ENCODE peak calls at places on chromosomes 11 and 22, in five cellular contexts. D is stomach, R is spleen, I is sigmoid colon, K is breast epithelium. S is an unnamed sample.

GRCh38 chr11:11279956-11280689 is 72.9 kb downstream of the CSNK2A3 start:
- DNase-seq in D (no peak), R (peak; percentile 44), I (peak; percentile 49), K (no peak), S (no peak)

GRCh38 chr11:73227571-73228211 is 9.6 kb downstream of the P2RY2 start:
- DNase-seq in D (peak; percentile 87), R (peak; percentile 41), I (peak; percentile 44), K (peak; percentile 87), S (peak; percentile 63)

GRCh38 chr11:64340671-64341335 is 799 bp downstream of the CCDC88B start:
- DNase-seq in D (peak; percentile 61), R (peak; percentile 96), I (no peak), K (no peak), S (no peak)

GRCh38 chr11:4190519-4190918 is 95.9 kb downstream of the RRM1 start:
- DNase-seq in D (no peak), R (no peak), I (no peak), K (no peak), S (no peak)

GRCh38 chr11:134500621-134501020 is 88.6 kb upstream of the B3GAT1 start:
- DNase-seq in D (peak; percentile 22), R (no peak), I (no peak), K (peak; percentile 35), S (no peak)

GRCh38 chr22:39496131-39496838 is 5.8 kb upstream of the MIEF1 start:
- DNase-seq in D (peak; percentile 83), R (peak; percentile 89), I (peak; percentile 84), K (peak; percentile 75), S (peak; percentile 86)

GRCh38 chr11:12724301-12725046 is 50.3 kb downstream of the TEAD1 start:
- DNase-seq in D (peak; percentile 75), R (no peak), I (peak; percentile 95), K (peak; percentile 80), S (peak; percentile 81)

GRCh38 chr22:36569999-36570398 is 41.0 kb upstream of the EIF3D start:
- DNase-seq in D (no peak), R (no peak), I (no peak), K (no peak), S (no peak)

GRCh38 chr11:34308821-34309585 is 48.8 kb downstream of the ABTB2 start:
- DNase-seq in D (no peak), R (no peak), I (no peak), K (no peak), S (no peak)

GRCh38 chr11:32466279-32466915 is 31.1 kb upstream of the WT1 start:
- DNase-seq in D (peak; percentile 1), R (no peak), I (no peak), K (no peak), S (no peak)

GRCh38 chr11:23494981-23495380 is 634.7 kb upstream of the CCDC179 start:
- DNase-seq in D (no peak), R (no peak), I (no peak), K (no peak), S (no peak)

GRCh38 chr11:122822241-122822640 is 16.1 kb upstream of the CRTAM start:
- DNase-seq in D (no peak), R (no peak), I (no peak), K (no peak), S (no peak)

GRCh38 chr11:85759915-85760314 is 51.0 kb downstream of the SYTL2 start:
- DNase-seq in D (no peak), R (no peak), I (no peak), K (no peak), S (no peak)

GRCh38 chr11:95495722-95496121 is 264.7 kb upstream of the SESN3 start:
- DNase-seq in D (no peak), R (no peak), I (no peak), K (no peak), S (no peak)

GRCh38 chr11:18594999-18595749 is 4.4 kb upstream of the MISFA start:
- DNase-seq in D (no peak), R (no peak), I (no peak), K (no peak), S (no peak)
- H3K27me3 ChIP-seq in D (no peaks in the 10 kb centered on the region), R (no peaks in the 10 kb centered on the region), I (no peaks in the 10 kb centered on the region), K (no peaks in the 10 kb centered on the region), S (no peaks in the 10 kb centered on the region)

GRCh38 chr22:43424865-43425630 is 13.2 kb downstream of the MPPED1 start:
- DNase-seq in D (no peak), R (no peak), I (no peak), K (no peak), S (no peak)
- TF ChIP-seq POLR2AphosphoS5 in D (no peak), R (no peak), I (no peak), K (no peak), S (no peak)

GRCh38 chr11:118163494-118163893 is 10.9 kb upstream of the SCN4B start:
- DNase-seq in D (no peak), R (no peak), I (no peak), K (no peak), S (no peak)

GRCh38 chr11:118164885-118165284 is 11.6 kb downstream of the SCN2B start:
- DNase-seq in D (no peak), R (no peak), I (no peak), K (no peak), S (no peak)

GRCh38 chr11:118157186-118157895 is 4.7 kb upstream of the SCN4B start:
- DNase-seq in D (no peak), R (no peak), I (no peak), K (no peak), S (no peak)

GRCh38 chr11:118162846-118163245 is 10.2 kb upstream of the SCN4B start:
- DNase-seq in D (no peak), R (no peak), I (no peak), K (no peak), S (no peak)

DNA sequence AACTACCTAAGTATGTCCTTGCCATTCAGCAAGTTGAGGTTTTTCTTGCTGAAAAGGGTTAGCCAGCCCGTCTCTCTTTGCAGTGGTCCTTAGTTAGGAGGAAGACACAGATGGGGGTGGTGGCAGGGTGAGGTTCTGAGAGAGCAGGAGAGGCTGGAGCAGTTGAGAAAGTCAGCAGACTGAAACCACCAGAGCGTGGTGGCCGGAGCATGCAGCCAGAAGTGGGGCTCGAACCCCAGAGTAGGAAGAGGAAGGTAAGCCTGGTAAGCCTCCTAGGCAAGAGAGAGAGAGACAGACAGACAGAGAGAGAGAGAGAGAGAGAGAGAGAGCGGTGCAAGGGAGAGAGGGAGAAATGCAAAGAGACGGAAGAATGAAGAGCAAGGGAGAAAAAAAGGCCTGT is 9.2 kb upstream of the SCN4B start:
- DNase-seq in D (no peak), R (no peak), I (no peak), K (no peak), S (no peak)
- H3K27me3 ChIP-seq in D (peaks cover 9% of the 10 kb centered on the region), R (peaks cover 21% of the 10 kb centered on the region), I (no peaks in the 10 kb centered on the region), K (peaks cover 8% of the 10 kb centered on the region), S (peaks cover 19% of the 10 kb centered on the region)

DNA sequence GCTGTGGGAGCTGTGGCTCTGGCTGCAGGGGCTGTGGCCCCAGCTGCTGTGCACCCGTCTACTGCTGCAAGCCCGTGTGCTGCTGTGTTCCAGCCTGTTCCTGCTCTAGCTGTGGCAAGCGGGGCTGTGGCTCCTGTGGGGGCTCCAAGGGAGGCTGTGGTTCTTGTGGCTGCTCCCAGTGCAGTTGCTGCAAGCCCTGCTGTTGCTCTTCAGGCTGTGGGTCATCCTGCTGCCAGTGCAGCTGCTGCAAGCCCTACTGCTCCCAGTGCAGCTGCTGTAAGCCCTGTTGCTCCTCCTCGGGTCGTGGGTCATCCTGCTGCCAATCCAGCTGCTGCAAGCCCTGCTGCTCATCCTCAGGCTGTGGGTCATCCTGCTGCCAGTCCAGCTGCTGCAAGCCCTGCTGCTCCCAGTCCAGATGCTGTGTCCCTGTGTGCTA is 514 bp downstream of the KRTAP5-9 start:
- DNase-seq in D (no peak), R (no peak), I (no peak), K (no peak), S (no peak)
- TF ChIP-seq POLR2AphosphoS5 in D (no peak), R (no peak), I (no peak), K (no peak), S (no peak)

GRCh38 chr11:70263363-70263762 is 7.1 kb upstream of the PPFIA1 start:
- DNase-seq in D (no peak), R (no peak), I (no peak), K (no peak), S (no peak)
- H3K27me3 ChIP-seq in D (no peaks in the 10 kb centered on the region), R (peaks cover 17% of the 10 kb centered on the region), I (no peaks in the 10 kb centered on the region), K (no peaks in the 10 kb centered on the region), S (no peaks in the 10 kb centered on the region)

DNA sequence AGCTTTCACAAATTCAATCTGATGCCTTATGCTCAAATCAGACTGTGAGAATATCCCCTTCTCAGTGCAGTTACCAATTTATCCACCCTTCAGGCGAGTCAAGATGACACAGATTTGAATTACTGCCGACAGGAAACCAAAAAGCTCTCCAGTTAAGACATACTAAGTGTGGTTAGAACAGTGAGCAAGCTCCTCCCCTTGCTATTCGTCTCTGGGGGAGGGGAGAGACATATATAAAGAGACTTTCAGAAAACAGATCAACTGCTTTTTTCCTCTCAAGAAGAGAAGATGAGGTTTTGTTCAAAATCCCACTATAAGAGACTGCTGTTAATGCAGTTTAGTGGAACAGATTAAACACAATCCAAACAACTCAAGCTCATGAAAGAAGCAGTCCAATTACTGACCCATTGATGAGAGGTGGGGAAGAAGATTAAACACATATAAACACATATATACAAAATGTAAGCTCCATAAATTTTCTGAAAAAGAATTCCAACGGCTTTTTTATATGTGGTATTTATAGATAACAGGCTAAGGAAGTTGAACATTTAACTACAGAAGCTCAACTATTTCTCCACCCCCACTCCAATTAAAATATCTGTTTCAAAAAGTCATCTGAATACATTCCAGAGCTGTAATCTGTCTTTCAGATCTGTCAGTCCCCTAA is 102.7 kb downstream of the MRTFA start:
- DNase-seq in D (no peak), R (no peak), I (no peak), K (no peak), S (no peak)
- TF ChIP-seq POLR2AphosphoS5 in D (no peak), R (no peak), I (no peak), K (no peak), S (no peak)

S was measured in suprapubic skin.